ENCODE peak calls at places on chromosome X, in six cellular contexts. V is breast epithelium, S is endothelial cell, M is AG10803, G is bronchial epithelial cell, N is astrocyte of the spinal cord. J is an unnamed sample.

GRCh38 chrX:53440631-53441517 is 6.7 kb upstream of the HSD17B10 start:
- DNase-seq in V (peak; percentile 59), S (peak; percentile 3), M (peak; percentile 53), G (peak; percentile 61), N (peak; percentile 58), J (peak; percentile 91)

GRCh38 chrX:39854772-39855747 is 242.7 kb downstream of the BCOR start:
- DNase-seq in V (no peak), S (no peak), M (no peak), G (no peak), N (no peak), J (no peak)

GRCh38 chrX:150984164-150984824 is 1.2 kb downstream of the HMGB3 start:
- DNase-seq in V (no peak), S (peak; percentile 7), M (no peak), G (no peak), N (no peak), J (no peak)

GRCh38 chrX:21972721-21973120 is 32.2 kb downstream of the SMS start:
- DNase-seq in V (no peak), S (no peak), M (peak; percentile 71), G (peak; percentile 57), N (peak; percentile 84), J (no peak)

GRCh38 chrX:49761481-49761880 is 65.7 kb upstream of the PAGE1 start:
- DNase-seq in V (no peak), S (peak; percentile 16), M (peak; percentile 4), G (peak; percentile 15), N (no peak), J (peak; percentile 33)

GRCh38 chrX:79259073-79259689 is 108.0 kb downstream of the ITM2A start:
- DNase-seq in V (no peak), S (no peak), M (no peak), G (no peak), N (no peak), J (no peak)

GRCh38 chrX:133923113-133923512 is 62.3 kb downstream of the GPC3 start:
- DNase-seq in V (no peak), S (no peak), M (no peak), G (no peak), N (no peak), J (no peak)

GRCh38 chrX:131728295-131729145 is 184.6 kb downstream of the OR13H1 start:
- DNase-seq in V (peak; percentile 80), S (no peak), M (no peak), G (no peak), N (peak; percentile 89), J (peak; percentile 93)

GRCh38 chrX:6049132-6049531 is 179.5 kb downstream of the NLGN4X start:
- DNase-seq in V (no peak), S (no peak), M (no peak), G (no peak), N (no peak), J (no peak)

GRCh38 chrX:143570747-143571146 is 53.5 kb upstream of the SPANXN3 start:
- DNase-seq in V (no peak), S (no peak), M (no peak), G (no peak), N (no peak), J (no peak)

GRCh38 chrX:53714580-53715335 is 28.2 kb upstream of the HUWE1 start:
- DNase-seq in V (peak; percentile 46), S (no peak), M (no peak), G (peak; percentile 59), N (peak; percentile 56), J (peak; percentile 21)

GRCh38 chrX:116657071-116657470 is 194.3 kb upstream of the CT83 start:
- DNase-seq in V (no peak), S (no peak), M (no peak), G (no peak), N (no peak), J (no peak)
- TF ChIP-seq CTCF in V (no peak), S (no peak), M (no peak), G (no peak), N (no peak), J (no peak)

GRCh38 chrX:23623797-23624196 is 43.5 kb upstream of the PRDX4 start:
- DNase-seq in V (no peak), S (no peak), M (no peak), G (no peak), N (no peak), J (no peak)

GRCh38 chrX:23631136-23631535 is 36.2 kb upstream of the PRDX4 start:
- DNase-seq in V (no peak), S (no peak), M (no peak), G (no peak), N (no peak), J (no peak)

GRCh38 chrX:23621621-23622265 is 45.5 kb upstream of the PRDX4 start:
- DNase-seq in V (no peak), S (no peak), M (no peak), G (no peak), N (no peak), J (no peak)

GRCh38 chrX:23626651-23627050 is 40.6 kb upstream of the PRDX4 start:
- DNase-seq in V (no peak), S (no peak), M (no peak), G (no peak), N (no peak), J (no peak)
- TF ChIP-seq CTCF in V (no peak), S (no peak), M (no peak), G (no peak), N (peak; percentile 10), J (no peak)

DNA sequence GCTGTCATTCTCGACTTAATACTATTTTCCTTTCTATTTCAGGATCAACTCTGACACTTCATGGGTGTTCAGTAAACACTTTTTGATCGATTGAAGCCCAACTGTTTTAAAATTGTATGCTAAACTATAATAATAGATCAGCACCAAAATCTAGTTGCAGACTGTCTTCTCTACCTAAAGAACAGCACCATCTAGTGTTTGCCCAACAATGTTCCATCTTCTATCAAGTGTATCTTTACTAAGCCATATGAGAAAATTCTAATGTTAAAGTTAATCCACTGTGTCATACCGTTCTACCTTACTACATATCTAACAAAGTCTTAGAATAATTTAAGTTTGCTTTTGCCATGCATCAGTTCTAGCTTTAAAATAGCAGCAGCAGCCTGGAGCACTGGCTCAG is 113.0 kb upstream of the PRDX4 start:
- DNase-seq in V (no peak), S (no peak), M (peak; percentile 33), G (peak; percentile 40), N (peak; percentile 60), J (peak; percentile 52)
- TF ChIP-seq CTCF in V (peak; percentile 48), S (peak; percentile 44), M (peak; percentile 51), G (peak; percentile 34), N (peak; percentile 38), J (peak; percentile 63)

GRCh38 chrX:86322913-86323312 is 174.7 kb downstream of the DACH2 start:
- DNase-seq in V (no peak), S (no peak), M (no peak), G (no peak), N (no peak), J (peak; percentile 2)
- TF ChIP-seq CTCF in V (no peak), S (no peak), M (no peak), G (no peak), N (no peak), J (no peak)

DNA sequence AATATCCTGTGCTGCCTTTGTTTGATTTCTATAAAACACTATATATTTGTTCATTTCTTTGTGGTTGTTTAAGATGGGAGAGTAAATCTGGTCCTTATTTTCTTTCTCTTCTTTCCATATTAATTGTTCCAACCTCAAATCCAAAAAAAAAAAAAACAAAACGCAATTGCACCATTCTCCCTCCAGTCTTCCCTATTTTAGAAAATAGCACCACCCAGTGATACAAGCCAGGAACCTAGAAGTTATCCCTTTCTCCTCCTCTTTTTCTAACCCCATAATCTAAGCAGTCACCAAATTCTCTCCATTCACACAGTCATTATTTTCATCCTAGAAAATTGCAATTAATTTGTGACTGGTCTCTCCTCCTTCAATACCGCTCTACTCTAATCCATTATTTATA is 107.8 kb downstream of the GABRA3 start:
- DNase-seq in V (no peak), S (no peak), M (no peak), G (no peak), N (no peak), J (peak; percentile 16)
- TF ChIP-seq CTCF in V (no peak), S (no peak), M (no peak), G (no peak), N (no peak), J (peak; percentile 19)

GRCh38 chrX:15107367-15107988 is 162.4 kb downstream of the ASB9 start:
- DNase-seq in V (no peak), S (no peak), M (no peak), G (peak; percentile 7), N (no peak), J (peak; percentile 3)
- TF ChIP-seq CTCF in V (no peak), S (no peak), M (no peak), G (peak; percentile 10), N (no peak), J (no peak)